ENCODE peak calls at places on chromosomes 2 and 18, in ten cellular contexts. X is retina; L is Calu3; M is activated CD8-positive, alpha-beta T cell treated with anti-CD3 and anti-CD28 coated beads for 36 hours; S is HTR-8/SVneo; C is Kasumi-1; T is CD8-positive, alpha-beta T cell; P is mammary epithelial cell; Y is caudate nucleus; G is AG10803. D is an unnamed sample.

GRCh38 chr2:20604957-20605381 is 45.9 kb downstream of the HS1BP3 start:
- DNase-seq in X (no peak), L (no peak), M (no peak), S (no peak), C (no peak), T (no peak), P (no peak), Y (no peak), G (peak), D (no peak)

GRCh38 chr2:64649626-64650025 is 4.1 kb downstream of the SERTAD2 start:
- DNase-seq in X (no peak), L (peak), M (no peak), S (no peak), C (no peak), T (no peak), P (peak), Y (no peak), G (no peak), D (peak)

GRCh38 chr2:235770909-235771820 is 277.3 kb downstream of the AGAP1 start:
- DNase-seq in X (no peak), L (no peak), M (no peak), S (no peak), C (no peak), T (no peak), P (no peak), Y (no peak), G (no peak), D (no peak)

GRCh38 chr2:219155054-219155644 is 5.5 kb downstream of the NHEJ1 start:
- DNase-seq in X (peak), L (peak), M (peak), S (peak), C (peak), T (peak), P (peak), Y (peak), G (peak), D (peak)

GRCh38 chr2:180472133-180472532 is 465.0 kb upstream of the CWC22 start:
- DNase-seq in X (no peak), L (no peak), M (no peak), S (no peak), C (no peak), T (no peak), P (no peak), Y (no peak), G (peak), D (no peak)

GRCh38 chr2:138245309-138245708 is 256.3 kb upstream of the SPOPL start:
- DNase-seq in X (no peak), L (no peak), M (no peak), S (no peak), C (no peak), T (no peak), P (no peak), Y (no peak), G (no peak), D (no peak)

GRCh38 chr18:34772887-34773286 is 62.8 kb downstream of the DTNA start:
- DNase-seq in X (no peak), L (no peak), M (no peak), S (no peak), C (peak), T (no peak), P (no peak), Y (no peak), G (peak), D (no peak)

GRCh38 chr18:11035814-11036213 is 113.6 kb downstream of the PIEZO2 start:
- DNase-seq in X (no peak), L (no peak), M (no peak), S (no peak), C (no peak), T (no peak), P (no peak), Y (no peak), G (no peak), D (no peak)

GRCh38 chr18:37565138-37565984 is at the start of gene CELF4:
- DNase-seq in X (peak), L (no peak), M (no peak), S (no peak), C (no peak), T (no peak), P (peak), Y (peak), G (no peak), D (no peak)

GRCh38 chr2:19573784-19574183 is 215.4 kb upstream of the OSR1 start:
- DNase-seq in X (no peak), L (no peak), M (no peak), S (no peak), C (no peak), T (no peak), P (no peak), Y (no peak), G (no peak), D (no peak)

GRCh38 chr2:11006191-11006590 is 94.5 kb downstream of the KCNF1 start:
- DNase-seq in X (no peak), L (no peak), M (no peak), S (no peak), C (no peak), T (no peak), P (no peak), Y (no peak), G (no peak), D (no peak)

GRCh38 chr2:165898381-165898780 is 55.2 kb downstream of the TTC21B start:
- DNase-seq in X (no peak), L (no peak), M (no peak), S (peak), C (no peak), T (no peak), P (peak), Y (no peak), G (no peak), D (no peak)

GRCh38 chr2:46697830-46698323 is 217.7 kb downstream of the MCFD2 start:
- DNase-seq in X (no peak), L (peak), M (no peak), S (no peak), C (no peak), T (peak), P (no peak), Y (no peak), G (no peak), D (peak)

GRCh38 chr2:70947556-70948184 is 12.0 kb downstream of the ATP6V1B1 start:
- DNase-seq in X (no peak), L (no peak), M (peak), S (peak), C (no peak), T (no peak), P (no peak), Y (no peak), G (peak), D (no peak)

D was measured in HepG2.